ENCODE peak calls at places on chromosomes 6 and 20, in seven cellular contexts. V is thoracic aorta, W is substantia nigra, P is body of pancreas, J is NCI-H2107, K is hypothalamus, N is foreskin keratinocyte. E is an unnamed sample.

GRCh38 chr20:6122873-6123649 is at the start of gene FERMT1:
- DNase-seq in K (no peak), P (peak), W (no peak), N (peak), V (no peak), J (no peak), E (peak)

GRCh38 chr6:71123051-71123450 is 165.6 kb upstream of the OGFRL1 start:
- DNase-seq in P (no peak), J (no peak), V (no peak), K (no peak), N (no peak), W (no peak), E (no peak)

GRCh38 chr6:166608819-166609218 is 18.2 kb downstream of the RPS6KA2 start:
- DNase-seq in J (no peak), N (no peak), V (no peak), W (no peak), K (no peak), P (no peak), E (no peak)

GRCh38 chr6:22112490-22112889 is 184.3 kb downstream of the PRL start:
- DNase-seq in K (no peak), P (no peak), W (no peak), N (no peak), J (no peak), V (no peak), E (no peak)

GRCh38 chr20:61127311-61128044 is 124.6 kb upstream of the CDH4 start:
- DNase-seq in P (no peak), V (no peak), J (no peak), K (no peak), N (peak), W (no peak), E (no peak)

GRCh38 chr6:168197636-168198301 is 118.8 kb upstream of the FRMD1 start:
- DNase-seq in P (no peak), J (no peak), N (no peak), K (no peak), W (no peak), V (no peak), E (no peak)

GRCh38 chr6:144266091-144266649 is 19.0 kb upstream of the UTRN start:
- DNase-seq in V (peak), P (peak), K (no peak), W (no peak), N (peak), J (no peak), E (peak)

GRCh38 chr6:56729719-56730118 is 87.0 kb upstream of the DST start:
- DNase-seq in J (no peak), K (no peak), W (no peak), P (no peak), V (no peak), N (peak), E (no peak)

GRCh38 chr6:4478098-4478497 is 298.1 kb upstream of the CDYL start:
- DNase-seq in K (no peak), V (no peak), J (no peak), N (no peak), W (no peak), P (no peak), E (no peak)

GRCh38 chr6:145824344-145824743 is 9.7 kb upstream of the FBXO30 start:
- DNase-seq in P (no peak), V (no peak), K (no peak), N (no peak), J (no peak), W (no peak), E (no peak)

GRCh38 chr6:3209114-3210023 is 18.1 kb downstream of the TUBB2B start:
- DNase-seq in N (peak), J (peak), P (no peak), K (no peak), V (no peak), W (no peak), E (peak)

GRCh38 chr6:159959165-159959975 is 9.5 kb upstream of the IGF2R start:
- DNase-seq in V (no peak), P (no peak), W (no peak), J (no peak), N (no peak), K (no peak), E (no peak)

GRCh38 chr20:34938466-34939163 is 17.0 kb downstream of the GSS start:
- DNase-seq in J (no peak), W (no peak), V (no peak), K (no peak), N (no peak), P (peak), E (peak)

GRCh38 chr6:125888989-125889656 is 67.4 kb upstream of the HINT3 start:
- DNase-seq in K (no peak), J (no peak), N (peak), P (peak), V (no peak), W (no peak), E (no peak)